ENCODE peak calls at places on chromosomes 5 and 9, in five cellular contexts. P is MM.1S, M is cardiac muscle cell, E is colonic mucosa, C is fibroblast of the aortic adventitia. N is an unnamed sample.

GRCh38 chr9:134296301-134297081 is 29.8 kb upstream of the RXRA start:
- DNase-seq in P (no peak), M (no peak), E (no peak), C (no peak), N (no peak)

GRCh38 chr5:121693864-121694263 is 157.8 kb upstream of the FTMT start:
- DNase-seq in P (no peak), M (peak; percentile 13), E (no peak), C (no peak), N (peak; percentile 73)

GRCh38 chr9:93874242-93874641 is 80.9 kb downstream of the BARX1 start:
- DNase-seq in P (no peak), M (no peak), E (no peak), C (no peak), N (no peak)

GRCh38 chr9:8978334-8978733 is 1178.8 kb upstream of the DMAC1 start:
- DNase-seq in P (no peak), M (no peak), E (no peak), C (no peak), N (no peak)

GRCh38 chr9:4799775-4800174 is 7.0 kb downstream of the RCL1 start:
- DNase-seq in P (no peak), M (no peak), E (no peak), C (no peak), N (no peak)

GRCh38 chr5:76269259-76269958 is 133.7 kb upstream of the IQGAP2 start:
- DNase-seq in P (no peak), M (no peak), E (no peak), C (no peak), N (no peak)

GRCh38 chr9:117413346-117414219 is 1.3 kb downstream of the ASTN2 start:
- DNase-seq in P (no peak), M (no peak), E (no peak), C (no peak), N (no peak)

GRCh38 chr9:34125681-34126206 is 754 bp downstream of the DCAF12 start:
- DNase-seq in P (peak; percentile 7), M (peak; percentile 15), E (peak; percentile 44), C (peak; percentile 20), N (peak; percentile 64)

GRCh38 chr5:120734033-120734432 is 269.9 kb downstream of the PRR16 start:
- DNase-seq in P (no peak), M (no peak), E (no peak), C (no peak), N (no peak)

GRCh38 chr9:8924529-8924928 is 1125.0 kb upstream of the DMAC1 start:
- DNase-seq in P (no peak), M (no peak), E (no peak), C (no peak), N (no peak)

GRCh38 chr5:151810449-151810848 is 38.7 kb downstream of the G3BP1 start:
- DNase-seq in P (no peak), M (peak; percentile 29), E (no peak), C (peak; percentile 34), N (no peak)

GRCh38 chr5:169913479-169913878 is 66.8 kb downstream of the INSYN2B start:
- DNase-seq in P (no peak), M (peak; percentile 37), E (no peak), C (no peak), N (no peak)

GRCh38 chr9:133658442-133659431 is 22.6 kb downstream of the DBH start:
- DNase-seq in P (no peak), M (peak; percentile 70), E (peak; percentile 53), C (no peak), N (peak; percentile 24)

GRCh38 chr5:128304791-128305190 is 221.2 kb downstream of the SLC12A2 start:
- DNase-seq in P (no peak), M (no peak), E (no peak), C (no peak), N (no peak)

DNA sequence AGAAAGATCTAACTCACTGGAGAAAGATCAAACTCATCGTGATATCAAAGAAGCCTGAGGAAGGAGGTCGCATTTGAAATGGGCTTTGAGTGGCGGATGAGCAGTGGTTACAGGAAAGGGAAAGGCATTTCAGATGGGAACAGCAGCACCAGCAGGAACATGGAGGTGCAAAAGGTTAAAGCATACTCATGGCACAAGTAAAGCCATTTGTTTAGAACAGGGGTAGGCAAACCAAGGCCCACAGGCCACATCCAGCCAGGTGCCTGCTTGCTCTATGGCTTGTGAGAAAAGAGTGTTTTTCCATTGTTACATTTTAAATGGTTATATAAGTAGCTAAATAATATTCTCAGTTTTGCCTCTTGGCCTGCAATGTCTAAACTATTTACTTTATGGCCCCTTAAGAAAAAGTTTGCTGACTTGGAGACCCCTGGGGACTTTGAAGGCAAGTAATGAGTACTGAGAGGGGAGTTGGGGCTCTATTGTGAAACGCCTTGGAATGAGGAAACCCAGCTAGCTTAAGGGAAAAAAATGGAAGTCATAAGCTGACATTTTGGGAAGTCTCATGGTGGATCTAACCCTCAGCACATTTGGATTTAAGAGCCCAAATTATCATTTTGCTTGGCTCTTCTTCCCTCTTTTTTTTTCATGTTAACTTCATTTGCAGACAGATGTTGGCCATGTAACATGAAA is 211.2 kb downstream of the NR3C1 start:
- DNase-seq in P (no peak), M (no peak), E (no peak), C (no peak), N (no peak)
- H3K4me3 ChIP-seq in P (no peak overlapping the region), M (no peak overlapping the region), E (no peak overlapping the region), C (no peak overlapping the region), N (no peak overlapping the region)

GRCh38 chr5:115308815-115309214 is 12.4 kb upstream of the CCDC112 start:
- DNase-seq in P (no peak), M (no peak), E (no peak), C (no peak), N (no peak)

GRCh38 chr5:115306011-115306530 is 9.6 kb upstream of the CCDC112 start:
- DNase-seq in P (no peak), M (no peak), E (peak; percentile 68), C (no peak), N (peak; percentile 62)

GRCh38 chr5:115313052-115313451 is 16.6 kb upstream of the CCDC112 start:
- DNase-seq in P (no peak), M (no peak), E (no peak), C (no peak), N (no peak)

GRCh38 chr5:115313632-115314031 is 17.2 kb upstream of the CCDC112 start:
- DNase-seq in P (no peak), M (no peak), E (no peak), C (no peak), N (no peak)

DNA sequence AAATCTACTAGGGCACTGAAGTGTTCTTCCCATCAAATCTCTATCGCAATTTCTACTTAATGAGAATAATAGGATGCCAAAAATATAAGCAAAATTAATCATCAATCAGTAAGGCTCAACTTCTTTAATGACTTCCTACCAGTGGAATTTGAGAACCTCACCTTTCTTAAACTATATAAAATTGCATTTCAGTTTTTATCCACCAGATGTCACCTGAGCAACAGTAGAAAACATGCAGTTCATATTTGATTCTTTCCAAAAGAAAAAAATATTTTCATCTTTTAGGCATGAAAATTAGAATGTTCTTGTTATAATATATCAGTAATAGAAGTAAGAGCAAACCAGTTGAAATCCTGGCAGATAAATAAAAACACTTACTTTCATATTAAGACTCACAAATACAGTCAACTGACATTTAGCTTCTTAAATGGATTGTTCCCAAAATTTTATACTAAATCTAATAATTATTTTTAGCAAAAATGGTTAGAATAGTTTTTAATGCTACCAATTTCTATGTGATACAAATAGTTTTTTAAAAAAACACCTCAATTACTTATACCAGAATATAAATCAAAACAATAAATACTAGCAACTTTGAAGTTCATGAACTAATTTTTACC is 13.4 kb upstream of the CCDC112 start:
- DNase-seq in P (peak; percentile 55), M (peak; percentile 60), E (no peak), C (peak; percentile 75), N (peak; percentile 72)
- TF ChIP-seq CTCF in P (peak; percentile 61), M (peak; percentile 45), E (peak; percentile 69), C (peak; percentile 50), N (peak; percentile 47)

DNA sequence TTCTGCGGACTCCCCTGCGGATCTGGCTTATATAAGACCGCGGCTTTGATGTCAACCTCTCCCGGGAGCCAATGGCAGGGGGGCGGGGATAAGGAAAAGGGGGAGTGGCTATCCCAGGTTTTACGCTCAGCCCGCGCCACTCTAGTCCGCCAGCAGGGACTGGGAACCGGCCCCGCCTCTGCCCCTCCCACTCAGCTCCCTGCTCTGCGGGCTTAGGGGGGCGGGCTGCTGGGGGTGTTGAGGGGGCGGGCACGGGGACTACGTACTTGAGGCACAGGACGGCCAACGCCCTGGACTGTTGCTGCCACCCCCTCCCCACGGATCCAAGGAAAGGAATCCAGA is at the start of gene HAND1:
- DNase-seq in P (no peak), M (no peak), E (peak; percentile 76), C (no peak), N (peak; percentile 49)
- H3K4me3 ChIP-seq in P (no peak within 1 kb of the TSS), M (peak within 1 kb of the TSS; percentile 57), E (peak within 1 kb of the TSS; percentile 24), C (peak within 1 kb of the TSS; percentile 44), N (peak within 1 kb of the TSS; percentile 1)

GRCh38 chr5:13357937-13358336 is 586.6 kb downstream of the DNAH5 start:
- DNase-seq in P (no peak), M (no peak), E (no peak), C (no peak), N (no peak)
- TF ChIP-seq CTCF in P (no peak), M (no peak), E (no peak), C (no peak), N (no peak)

GRCh38 chr9:92313624-92314012 is 11.5 kb downstream of the NOL8 start:
- DNase-seq in P (no peak), M (no peak), E (no peak), C (no peak), N (no peak)

GRCh38 chr9:92310562-92310961 is 14.6 kb downstream of the NOL8 start:
- DNase-seq in P (no peak), M (no peak), E (no peak), C (no peak), N (no peak)

GRCh38 chr9:92315456-92315855 is 9.7 kb downstream of the NOL8 start:
- DNase-seq in P (no peak), M (no peak), E (no peak), C (no peak), N (no peak)

GRCh38 chr9:92308893-92309292 is 15.4 kb upstream of the IARS1 start:
- DNase-seq in P (no peak), M (peak; percentile 62), E (no peak), C (peak; percentile 64), N (no peak)

GRCh38 chr9:92312887-92313623 is 12.1 kb downstream of the NOL8 start:
- DNase-seq in P (no peak), M (peak; percentile 31), E (no peak), C (peak; percentile 39), N (peak; percentile 65)
- H3K4me3 ChIP-seq in P (no peak overlapping the region), M (peak overlapping the region; percentile 0), E (no peak overlapping the region), C (no peak overlapping the region), N (no peak overlapping the region)

GRCh38 chr5:119268387-119269060 is 87.3 kb upstream of the TNFAIP8 start:
- DNase-seq in P (peak; percentile 90), M (peak; percentile 96), E (peak; percentile 99), C (peak; percentile 91), N (peak; percentile 97)
- TF ChIP-seq CTCF in P (no peak), M (no peak), E (no peak), C (no peak), N (no peak)

N was measured in epithelial cell of esophagus.